ENCODE peak calls at places on chromosome 14, in nine cellular contexts. D is PC-9, Z is transverse colon, A is RWPE1, C is suprapubic skin, B is Right ventricle myocardium inferior, O is MV-4-11, U is nucleus accumbens, J is WTC11. P is an unnamed sample.
A peak's percentile ranks its signal among the peaks of the same experiment; 100 is the strongest.

GRCh38 chr14:87566986-87567385 is 426.0 kb downstream of the GALC start:
- DNase-seq in D (no peak), Z (no peak), A (no peak), C (no peak), B (no peak), O (no peak), U (no peak), J (no peak), P (no peak)

GRCh38 chr14:50763386-50764007 is 67.5 kb downstream of the NIN start:
- DNase-seq in D (no peak), Z (no peak), A (no peak), C (no peak), B (no peak), O (no peak), U (no peak), J (no peak), P (no peak)

GRCh38 chr14:99969673-99970322 is 95.4 kb upstream of the EVL start:
- DNase-seq in D (no peak), Z (no peak), A (no peak), C (no peak), B (no peak), O (no peak), U (no peak), J (no peak), P (no peak)

GRCh38 chr14:79661762-79662161 is 549.5 kb downstream of the DIO2 start:
- DNase-seq in D (no peak), Z (no peak), A (no peak), C (no peak), B (no peak), O (no peak), U (peak; percentile 11), J (no peak), P (no peak)

GRCh38 chr14:84707830-84708229 is 822.1 kb upstream of the FLRT2 start:
- DNase-seq in D (no peak), Z (no peak), A (no peak), C (no peak), B (no peak), O (no peak), U (no peak), J (no peak), P (no peak)

GRCh38 chr14:72617391-72618011 is 276.4 kb downstream of the DPF3 start:
- DNase-seq in D (no peak), Z (no peak), A (no peak), C (peak; percentile 72), B (no peak), O (no peak), U (no peak), J (no peak), P (no peak)

GRCh38 chr14:74595006-74595735 is 16.9 kb downstream of the LTBP2 start:
- DNase-seq in D (no peak), Z (peak; percentile 36), A (no peak), C (no peak), B (peak; percentile 81), O (no peak), U (no peak), J (no peak), P (no peak)

GRCh38 chr14:94695231-94695630 is 74.7 kb downstream of the GSC start:
- DNase-seq in D (no peak), Z (no peak), A (no peak), C (no peak), B (no peak), O (no peak), U (no peak), J (no peak), P (no peak)

GRCh38 chr14:100271247-100271939 is 32.4 kb downstream of the YY1 start:
- DNase-seq in D (peak; percentile 8), Z (peak; percentile 72), A (no peak), C (no peak), B (no peak), O (no peak), U (no peak), J (no peak), P (no peak)

GRCh38 chr14:94560291-94560665 is 964 bp upstream of the SERPINA4 start:
- DNase-seq in D (no peak), Z (no peak), A (no peak), C (no peak), B (no peak), O (no peak), U (no peak), J (no peak), P (no peak)

GRCh38 chr14:100281286-100282082 is 24.8 kb downstream of the SLC25A29 start:
- DNase-seq in D (no peak), Z (no peak), A (no peak), C (no peak), B (no peak), O (no peak), U (no peak), J (no peak), P (no peak)

GRCh38 chr14:55151601-55152000 is 22.5 kb downstream of the LGALS3 start:
- DNase-seq in D (no peak), Z (no peak), A (no peak), C (no peak), B (no peak), O (no peak), U (no peak), J (no peak), P (no peak)

GRCh38 chr14:26925876-26926584 is 328.2 kb upstream of the NOVA1 start:
- DNase-seq in D (no peak), Z (no peak), A (no peak), C (no peak), B (no peak), O (no peak), U (peak; percentile 7), J (no peak), P (no peak)

GRCh38 chr14:33943081-33943480 is 7.8 kb downstream of the EGLN3 start:
- DNase-seq in D (no peak), Z (peak; percentile 45), A (no peak), C (no peak), B (no peak), O (no peak), U (no peak), J (no peak), P (no peak)

GRCh38 chr14:100882991-100883788 is 20.3 kb downstream of the RTL1 start:
- DNase-seq in D (no peak), Z (no peak), A (no peak), C (no peak), B (peak; percentile 57), O (no peak), U (no peak), J (no peak), P (no peak)

GRCh38 chr14:69712637-69713088 is 54.3 kb upstream of the SRSF5 start:
- DNase-seq in D (peak; percentile 33), Z (peak; percentile 83), A (peak; percentile 31), C (no peak), B (peak; percentile 72), O (no peak), U (no peak), J (peak; percentile 45), P (no peak)

GRCh38 chr14:96735509-96735908 is 61.7 kb upstream of the VRK1 start:
- DNase-seq in D (no peak), Z (no peak), A (no peak), C (no peak), B (no peak), O (no peak), U (no peak), J (no peak), P (no peak)

GRCh38 chr14:99122521-99123125 is 149.4 kb downstream of the BCL11B start:
- DNase-seq in D (no peak), Z (no peak), A (no peak), C (no peak), B (no peak), O (no peak), U (no peak), J (no peak), P (no peak)

GRCh38 chr14:21860172-21860571 is 186.6 kb upstream of the OR4E1 start:
- DNase-seq in D (no peak), Z (no peak), A (no peak), C (no peak), B (no peak), O (peak; percentile 25), U (no peak), J (peak; percentile 58), P (peak; percentile 46)

GRCh38 chr14:21226467-21226866 is 42.8 kb downstream of the HNRNPC start:
- DNase-seq in D (no peak), Z (no peak), A (no peak), C (no peak), B (no peak), O (no peak), U (no peak), J (no peak), P (no peak)

GRCh38 chr14:20559461-20559904 is 1.4 kb downstream of the RNASE9 start:
- DNase-seq in D (no peak), Z (no peak), A (no peak), C (no peak), B (no peak), O (no peak), U (no peak), J (no peak), P (no peak)

GRCh38 chr14:88937706-88938105 is 113.3 kb downstream of the TTC8 start:
- DNase-seq in D (no peak), Z (no peak), A (no peak), C (no peak), B (no peak), O (no peak), U (no peak), J (no peak), P (no peak)

GRCh38 chr14:68373847-68374582 is 418.9 kb downstream of the ZFP36L1 start:
- DNase-seq in D (no peak), Z (no peak), A (no peak), C (no peak), B (no peak), O (peak; percentile 81), U (no peak), J (no peak), P (no peak)

GRCh38 chr14:59123975-59124374 is 64.5 kb upstream of the DAAM1 start:
- DNase-seq in D (no peak), Z (no peak), A (peak; percentile 20), C (no peak), B (no peak), O (peak; percentile 9), U (no peak), J (no peak), P (no peak)

GRCh38 chr14:76961631-76962302 is 66.7 kb downstream of the IRF2BPL start:
- DNase-seq in D (peak; percentile 100), Z (peak; percentile 89), A (peak; percentile 91), C (peak; percentile 91), B (peak; percentile 90), O (peak; percentile 99), U (peak; percentile 63), J (peak; percentile 95), P (peak; percentile 93)

GRCh38 chr14:29927596-29928341 is at the start of gene PRKD1:
- DNase-seq in D (peak; percentile 3), Z (peak; percentile 51), A (peak; percentile 41), C (no peak), B (peak; percentile 75), O (no peak), U (peak; percentile 63), J (peak; percentile 70), P (no peak)

GRCh38 chr14:64721391-64721791 is 17.2 kb downstream of the PLEKHG3 start:
- DNase-seq in D (peak; percentile 59), Z (peak; percentile 64), A (no peak), C (no peak), B (no peak), O (no peak), U (no peak), J (no peak), P (no peak)

GRCh38 chr14:51507556-51508511 is 143.9 kb upstream of the FRMD6 start:
- DNase-seq in D (no peak), Z (peak; percentile 22), A (no peak), C (peak; percentile 84), B (peak; percentile 82), O (no peak), U (peak; percentile 55), J (no peak), P (no peak)

GRCh38 chr14:105989746-105990302 is 463.4 kb downstream of the TMEM121 start:
- DNase-seq in D (no peak), Z (no peak), A (no peak), C (no peak), B (no peak), O (no peak), U (no peak), J (no peak), P (no peak)

GRCh38 chr14:67428501-67429031 is 16.6 kb upstream of the PLEK2 start:
- DNase-seq in D (peak; percentile 34), Z (peak; percentile 41), A (no peak), C (no peak), B (no peak), O (no peak), U (no peak), J (no peak), P (no peak)

GRCh38 chr14:54102530-54102929 is 145.9 kb upstream of the BMP4 start:
- DNase-seq in D (no peak), Z (no peak), A (no peak), C (no peak), B (no peak), O (no peak), U (no peak), J (no peak), P (no peak)

P was measured in T-helper 1 cell.